ENCODE peak calls at places on chromosome 18, in six cellular contexts. One of them, this sample, is unnamed.

GRCh38 chr18:58761241-58761969 is 90.1 kb downstream of the MALT1 start:
- DNase-seq in stimulated activated CD4-positive, alpha-beta T cell treated with anti-CD3 and anti-CD28 coated beads, Interleukin-15, amount 100 ng/mL, for 24 hours: no peak
- DNase-seq in substantia nigra: no peak
- DNase-seq in anterior cingulate cortex: no peak
- DNase-seq in right cardiac atrium: no peak
- DNase-seq in glutamatergic neuron: no peak
- DNase-seq in this sample: no peak

GRCh38 chr18:77208969-77209368 is 40.7 kb upstream of the GALR1 start:
- DNase-seq in right cardiac atrium: peak
- DNase-seq in anterior cingulate cortex: no peak
- DNase-seq in glutamatergic neuron: no peak
- DNase-seq in stimulated activated CD4-positive, alpha-beta T cell treated with anti-CD3 and anti-CD28 coated beads, Interleukin-15, amount 100 ng/mL, for 24 hours: peak
- DNase-seq in substantia nigra: peak
- DNase-seq in this sample: no peak

GRCh38 chr18:75060185-75060584 is 148.8 kb downstream of the PTGR3 start:
- DNase-seq in substantia nigra: no peak
- DNase-seq in glutamatergic neuron: no peak
- DNase-seq in stimulated activated CD4-positive, alpha-beta T cell treated with anti-CD3 and anti-CD28 coated beads, Interleukin-15, amount 100 ng/mL, for 24 hours: no peak
- DNase-seq in anterior cingulate cortex: no peak
- DNase-seq in right cardiac atrium: no peak
- DNase-seq in this sample: no peak

GRCh38 chr18:21458322-21458721 is 142.2 kb downstream of the ESCO1 start:
- DNase-seq in glutamatergic neuron: no peak
- DNase-seq in anterior cingulate cortex: no peak
- DNase-seq in substantia nigra: no peak
- DNase-seq in stimulated activated CD4-positive, alpha-beta T cell treated with anti-CD3 and anti-CD28 coated beads, Interleukin-15, amount 100 ng/mL, for 24 hours: no peak
- DNase-seq in right cardiac atrium: peak
- DNase-seq in this sample: no peak

GRCh38 chr18:10912790-10913560 is 236.4 kb downstream of the PIEZO2 start:
- DNase-seq in anterior cingulate cortex: no peak
- DNase-seq in right cardiac atrium: peak
- DNase-seq in substantia nigra: no peak
- DNase-seq in stimulated activated CD4-positive, alpha-beta T cell treated with anti-CD3 and anti-CD28 coated beads, Interleukin-15, amount 100 ng/mL, for 24 hours: no peak
- DNase-seq in glutamatergic neuron: peak
- DNase-seq in this sample: peak

GRCh38 chr18:2893056-2893455 is 46.2 kb downstream of the EMILIN2 start:
- DNase-seq in right cardiac atrium: no peak
- DNase-seq in glutamatergic neuron: no peak
- DNase-seq in anterior cingulate cortex: no peak
- DNase-seq in substantia nigra: no peak
- DNase-seq in stimulated activated CD4-positive, alpha-beta T cell treated with anti-CD3 and anti-CD28 coated beads, Interleukin-15, amount 100 ng/mL, for 24 hours: no peak
- DNase-seq in this sample: no peak

GRCh38 chr18:50061876-50062517 is 132.9 kb downstream of the MYO5B start:
- DNase-seq in right cardiac atrium: peak
- DNase-seq in stimulated activated CD4-positive, alpha-beta T cell treated with anti-CD3 and anti-CD28 coated beads, Interleukin-15, amount 100 ng/mL, for 24 hours: no peak
- DNase-seq in substantia nigra: no peak
- DNase-seq in anterior cingulate cortex: no peak
- DNase-seq in glutamatergic neuron: no peak
- DNase-seq in this sample: no peak

GRCh38 chr18:35971661-35972196 is 750 bp upstream of the RMP24 start:
- DNase-seq in anterior cingulate cortex: no peak
- DNase-seq in right cardiac atrium: peak
- DNase-seq in glutamatergic neuron: no peak
- DNase-seq in substantia nigra: no peak
- DNase-seq in stimulated activated CD4-positive, alpha-beta T cell treated with anti-CD3 and anti-CD28 coated beads, Interleukin-15, amount 100 ng/mL, for 24 hours: no peak
- DNase-seq in this sample: peak

GRCh38 chr18:9362869-9363268 is 28.3 kb downstream of the TWSG1 start:
- DNase-seq in glutamatergic neuron: no peak
- DNase-seq in stimulated activated CD4-positive, alpha-beta T cell treated with anti-CD3 and anti-CD28 coated beads, Interleukin-15, amount 100 ng/mL, for 24 hours: no peak
- DNase-seq in anterior cingulate cortex: no peak
- DNase-seq in right cardiac atrium: no peak
- DNase-seq in substantia nigra: no peak
- DNase-seq in this sample: no peak